ENCODE peak calls at places on chromosomes 6 and 20, in five cellular contexts. Z is neural progenitor cell, V is foreskin fibroblast, O is PC-3, X is astrocyte. R is an unnamed sample.

GRCh38 chr6:154508573-154509375 is 1.7 kb downstream of the CNKSR3 start:
- DNase-seq in Z (no peak), V (no peak), O (peak), X (peak), R (peak)

GRCh38 chr20:5825136-5825719 is 75.0 kb downstream of the SHLD1 start:
- DNase-seq in Z (peak), V (no peak), O (no peak), X (no peak), R (no peak)

GRCh38 chr6:139126255-139126654 is 8.6 kb upstream of the HECA start:
- DNase-seq in Z (no peak), V (peak), O (peak), X (peak), R (no peak)

GRCh38 chr20:48530957-48531356 is 296.8 kb downstream of the PREX1 start:
- DNase-seq in Z (no peak), V (no peak), O (peak), X (no peak), R (no peak)

GRCh38 chr20:24753136-24753535 is 195.9 kb upstream of the CST7 start:
- DNase-seq in Z (no peak), V (no peak), O (no peak), X (no peak), R (peak)

GRCh38 chr6:136127856-136128255 is 122.3 kb downstream of the MTFR2 start:
- DNase-seq in Z (no peak), V (no peak), O (no peak), X (peak), R (no peak)

GRCh38 chr6:109739671-109740070 is 48.6 kb downstream of the FIG4 start:
- DNase-seq in Z (no peak), V (no peak), O (no peak), X (no peak), R (no peak)

GRCh38 chr20:36197271-36197670 is 39.0 kb upstream of the AAR2 start:
- DNase-seq in Z (no peak), V (no peak), O (peak), X (no peak), R (no peak)

GRCh38 chr20:57508381-57508780 is 16.6 kb downstream of the CTCFL start:
- DNase-seq in Z (peak), V (no peak), O (no peak), X (no peak), R (no peak)

GRCh38 chr6:118744261-118744941 is 93.0 kb upstream of the CEP85L start:
- DNase-seq in Z (no peak), V (peak), O (no peak), X (peak), R (no peak)

GRCh38 chr6:14921170-14921569 is 324.7 kb upstream of the JARID2 start:
- DNase-seq in Z (peak), V (no peak), O (no peak), X (peak), R (peak)

GRCh38 chr20:6140947-6141346 is 18.1 kb upstream of the FERMT1 start:
- DNase-seq in Z (peak), V (no peak), O (peak), X (no peak), R (no peak)

GRCh38 chr6:103570431-103570830 is 1289.3 kb downstream of the HACE1 start:
- DNase-seq in Z (no peak), V (no peak), O (no peak), X (no peak), R (no peak)

GRCh38 chr20:20413801-20414200 is 45.9 kb downstream of the INSM1 start:
- DNase-seq in Z (peak), V (no peak), O (no peak), X (peak), R (no peak)

GRCh38 chr6:156175433-156175832 is 601.7 kb upstream of the ARID1B start:
- DNase-seq in Z (no peak), V (no peak), O (no peak), X (no peak), R (no peak)

GRCh38 chr20:17444091-17444490 is 87.1 kb downstream of the BFSP1 start:
- DNase-seq in Z (no peak), V (no peak), O (no peak), X (no peak), R (no peak)

GRCh38 chr6:29589423-29590048 is 4.6 kb downstream of the OR2H2 start:
- DNase-seq in Z (peak), V (peak), O (peak), X (peak), R (peak)

GRCh38 chr6:160055378-160055777 is 66.2 kb upstream of the SLC22A1 start:
- DNase-seq in Z (no peak), V (no peak), O (no peak), X (no peak), R (no peak)

GRCh38 chr6:11007715-11008608 is 36.1 kb downstream of the ELOVL2 start:
- DNase-seq in Z (no peak), V (peak), O (peak), X (peak), R (no peak)

GRCh38 chr6:142275146-142276006 is 26.4 kb upstream of the ADGRG6 start:
- DNase-seq in Z (no peak), V (peak), O (peak), X (peak), R (no peak)

GRCh38 chr20:8020314-8021079 is 936 bp upstream of the TMX4 start:
- DNase-seq in Z (no peak), V (no peak), O (peak), X (no peak), R (no peak)

GRCh38 chr6:160391419-160392116 is 43.4 kb downstream of the SLC22A3 start:
- DNase-seq in Z (no peak), V (no peak), O (peak), X (peak), R (peak)

GRCh38 chr6:28001351-28001750 is 44.3 kb downstream of the OR2B6 start:
- DNase-seq in Z (no peak), V (no peak), O (no peak), X (no peak), R (no peak)

GRCh38 chr6:135972120-135972519 is 120.6 kb downstream of the PDE7B start:
- DNase-seq in Z (no peak), V (no peak), O (no peak), X (peak), R (no peak)

GRCh38 chr6:15061176-15061575 is 184.7 kb upstream of the JARID2 start:
- DNase-seq in Z (peak), V (no peak), O (no peak), X (no peak), R (no peak)

GRCh38 chr6:101429291-101429690 is 35.8 kb downstream of the GRIK2 start:
- DNase-seq in Z (no peak), V (no peak), O (no peak), X (peak), R (no peak)
- TF ChIP-seq CTCF in Z (no peak), V (no peak), O (no peak), X (no peak), R (no peak)

DNA sequence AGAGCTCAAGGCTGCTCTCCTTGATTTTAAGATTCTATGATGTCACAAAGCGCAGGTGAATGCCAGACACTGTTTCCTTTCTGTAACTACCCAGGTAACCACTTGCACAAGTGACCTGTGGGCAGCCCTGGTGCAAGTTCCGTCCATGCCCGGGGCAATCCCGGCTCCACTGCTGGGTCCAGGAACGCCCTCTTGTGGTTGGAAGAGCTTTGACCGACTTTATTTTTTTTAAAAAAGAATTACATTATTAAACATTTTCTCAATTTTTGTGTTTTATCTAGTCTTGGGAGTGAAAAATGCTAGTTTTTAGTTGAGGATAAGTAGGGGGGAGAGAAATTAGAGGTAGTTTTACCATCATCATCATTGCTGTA is 695.2 kb downstream of the QKI start:
- DNase-seq in Z (no peak), V (no peak), O (no peak), X (peak), R (no peak)
- TF ChIP-seq CTCF in Z (peak), V (no peak), O (peak), X (peak), R (no peak)

DNA sequence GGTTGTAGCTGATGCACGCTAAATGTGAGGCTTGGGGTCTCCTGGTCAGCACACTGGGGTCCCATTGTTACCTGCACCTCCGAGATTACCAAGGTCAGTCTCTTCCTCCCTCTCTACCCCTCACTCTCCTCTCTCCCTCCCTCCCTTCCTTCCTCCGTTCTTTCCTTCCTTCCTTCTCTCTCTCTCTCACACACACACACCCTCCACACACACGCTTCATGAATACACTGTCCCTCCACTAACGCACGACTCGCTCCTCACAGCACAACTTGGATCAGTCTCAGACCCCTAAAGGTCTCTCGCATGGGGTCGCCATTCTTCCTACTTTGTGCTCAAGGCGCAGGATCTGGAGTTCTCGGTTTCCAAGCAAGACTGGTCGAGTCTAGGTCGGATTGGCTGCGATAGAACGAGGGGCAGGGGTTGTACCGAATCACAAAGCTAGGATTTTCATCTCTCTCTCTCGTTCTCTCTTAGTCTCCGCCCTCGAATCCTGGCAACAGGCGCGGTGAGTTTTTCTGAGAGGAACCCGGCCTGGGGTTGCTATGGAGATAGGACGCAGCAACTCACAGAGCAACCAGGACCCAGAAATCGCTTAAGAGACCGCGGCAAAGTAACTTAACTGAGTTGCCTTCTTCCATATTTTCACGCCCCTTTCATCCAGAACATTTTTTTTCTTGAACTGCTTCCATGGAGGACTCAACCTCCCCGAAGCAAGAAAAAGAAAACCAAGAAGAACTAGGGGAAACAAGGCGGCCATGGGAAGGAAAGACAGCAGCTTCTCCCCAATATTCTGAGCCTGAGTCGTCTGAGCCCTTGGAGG is at the start of gene RSPH4A:
- DNase-seq in Z (peak), V (peak), O (peak), X (peak), R (peak)
- TF ChIP-seq CTCF in Z (peak), V (peak), O (peak), X (no peak), R (no peak)

GRCh38 chr6:36546958-36547645 is at the start of gene STK38:
- DNase-seq in Z (peak), V (peak), O (peak), X (peak), R (peak)
- TF ChIP-seq CTCF in Z (peak), V (no peak), O (peak), X (no peak), R (no peak)